ENCODE peak calls at places on chromosomes 3 and 15, in eight cellular contexts. S is MCF 10A, W is transverse colon, N is AG04449, X is endothelial cell, T is PC-3, M is GM06990, F is tibial nerve. P is an unnamed sample.

GRCh38 chr3:30988774-30989173 is 94.3 kb upstream of the GADL1 start:
- DNase-seq in S (no peak), W (no peak), N (no peak), X (no peak), T (no peak), M (no peak), F (no peak), P (no peak)

GRCh38 chr15:25247418-25248030 is 191.3 kb downstream of the UBE3A start:
- DNase-seq in S (no peak), W (peak; percentile 1), N (no peak), X (no peak), T (no peak), M (no peak), F (no peak), P (no peak)

GRCh38 chr15:101499863-101500713 is 10.6 kb upstream of the PCSK6 start:
- DNase-seq in S (peak; percentile 65), W (peak; percentile 68), N (no peak), X (no peak), T (peak; percentile 18), M (peak; percentile 26), F (no peak), P (peak; percentile 17)

GRCh38 chr3:178498866-178499265 is 37.4 kb upstream of the KCNMB2 start:
- DNase-seq in S (no peak), W (no peak), N (no peak), X (no peak), T (no peak), M (no peak), F (no peak), P (no peak)

GRCh38 chr3:63791974-63792373 is 27.1 kb upstream of the C3orf49 start:
- DNase-seq in S (peak; percentile 76), W (no peak), N (peak; percentile 17), X (no peak), T (peak; percentile 35), M (no peak), F (no peak), P (no peak)

GRCh38 chr3:146466596-146466995 is 2.8 kb downstream of the PLSCR2 start:
- DNase-seq in S (peak; percentile 14), W (no peak), N (no peak), X (no peak), T (peak; percentile 83), M (no peak), F (no peak), P (no peak)

GRCh38 chr3:4548356-4548755 is 55.2 kb downstream of the ITPR1 start:
- DNase-seq in S (no peak), W (no peak), N (no peak), X (no peak), T (no peak), M (no peak), F (no peak), P (no peak)

GRCh38 chr3:184174646-184175492 is at the start of gene AP2M1:
- DNase-seq in S (peak; percentile 99), W (peak; percentile 98), N (peak; percentile 95), X (peak; percentile 98), T (peak; percentile 99), M (peak; percentile 98), F (peak; percentile 97), P (peak; percentile 98)

GRCh38 chr15:53910852-53911251 is 67.4 kb upstream of the UNC13C start:
- DNase-seq in S (no peak), W (no peak), N (no peak), X (no peak), T (no peak), M (no peak), F (no peak), P (no peak)

GRCh38 chr3:113947372-113948014 is at the start of gene ZDHHC23:
- DNase-seq in S (peak; percentile 73), W (peak; percentile 91), N (no peak), X (peak; percentile 64), T (peak; percentile 80), M (peak; percentile 67), F (no peak), P (peak; percentile 88)

GRCh38 chr3:101926594-101927105 is 77.3 kb downstream of the NFKBIZ start:
- DNase-seq in S (peak; percentile 59), W (no peak), N (no peak), X (no peak), T (peak; percentile 76), M (no peak), F (no peak), P (no peak)

GRCh38 chr3:57792198-57792597 is 36.1 kb downstream of the SLMAP start:
- DNase-seq in S (no peak), W (no peak), N (no peak), X (no peak), T (no peak), M (no peak), F (no peak), P (no peak)

GRCh38 chr3:51378726-51379125 is 6.4 kb upstream of the MANF start:
- DNase-seq in S (no peak), W (no peak), N (no peak), X (no peak), T (no peak), M (no peak), F (no peak), P (no peak)

GRCh38 chr15:51917493-51917892 is 54.1 kb downstream of the LEO1 start:
- DNase-seq in S (peak; percentile 63), W (no peak), N (no peak), X (peak; percentile 17), T (peak; percentile 75), M (no peak), F (no peak), P (no peak)

GRCh38 chr3:72950801-72951200 is 45.8 kb upstream of the PPP4R2 start:
- DNase-seq in S (no peak), W (no peak), N (no peak), X (no peak), T (no peak), M (no peak), F (no peak), P (no peak)

GRCh38 chr3:72950372-72950771 is 46.2 kb upstream of the PPP4R2 start:
- DNase-seq in S (no peak), W (no peak), N (no peak), X (no peak), T (no peak), M (no peak), F (no peak), P (no peak)

GRCh38 chr3:72947715-72948507 is 48.7 kb upstream of the PPP4R2 start:
- DNase-seq in S (no peak), W (no peak), N (no peak), X (no peak), T (no peak), M (no peak), F (no peak), P (no peak)

GRCh38 chr3:72951259-72951722 is 45.3 kb upstream of the PPP4R2 start:
- DNase-seq in S (peak; percentile 19), W (no peak), N (no peak), X (no peak), T (no peak), M (peak; percentile 32), F (no peak), P (no peak)

DNA sequence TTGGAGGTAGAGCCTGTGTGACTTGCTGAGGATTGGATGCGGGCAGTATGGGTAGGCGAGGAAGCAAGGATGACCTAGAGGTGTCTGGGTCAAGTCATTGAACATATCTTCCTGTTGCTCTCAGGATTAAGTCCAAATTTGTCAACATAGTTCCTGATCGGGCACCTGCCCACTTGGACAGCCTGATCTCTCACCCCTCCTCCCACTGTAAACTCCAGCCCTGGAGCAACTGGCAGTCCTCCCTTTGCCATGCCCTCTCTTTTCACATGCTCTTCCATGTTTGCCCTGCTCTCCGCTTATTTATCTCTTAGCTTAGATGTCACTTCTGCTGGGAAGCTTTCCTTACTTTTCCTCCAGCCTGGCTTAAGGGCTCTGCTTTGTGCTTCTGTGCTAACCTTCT is 47.6 kb upstream of the PPP4R2 start:
- DNase-seq in S (no peak), W (no peak), N (no peak), X (no peak), T (no peak), M (no peak), F (no peak), P (no peak)
- TF ChIP-seq CTCF in S (no peak), W (no peak), N (no peak), X (no peak), T (no peak), M (no peak), F (no peak), P (no peak)

GRCh38 chr3:87494264-87494663 is 217.9 kb upstream of the POU1F1 start:
- DNase-seq in S (no peak), W (no peak), N (no peak), X (no peak), T (no peak), M (no peak), F (no peak), P (no peak)
- TF ChIP-seq CTCF in S (no peak), W (no peak), N (no peak), X (no peak), T (no peak), M (no peak), F (no peak), P (no peak)

DNA sequence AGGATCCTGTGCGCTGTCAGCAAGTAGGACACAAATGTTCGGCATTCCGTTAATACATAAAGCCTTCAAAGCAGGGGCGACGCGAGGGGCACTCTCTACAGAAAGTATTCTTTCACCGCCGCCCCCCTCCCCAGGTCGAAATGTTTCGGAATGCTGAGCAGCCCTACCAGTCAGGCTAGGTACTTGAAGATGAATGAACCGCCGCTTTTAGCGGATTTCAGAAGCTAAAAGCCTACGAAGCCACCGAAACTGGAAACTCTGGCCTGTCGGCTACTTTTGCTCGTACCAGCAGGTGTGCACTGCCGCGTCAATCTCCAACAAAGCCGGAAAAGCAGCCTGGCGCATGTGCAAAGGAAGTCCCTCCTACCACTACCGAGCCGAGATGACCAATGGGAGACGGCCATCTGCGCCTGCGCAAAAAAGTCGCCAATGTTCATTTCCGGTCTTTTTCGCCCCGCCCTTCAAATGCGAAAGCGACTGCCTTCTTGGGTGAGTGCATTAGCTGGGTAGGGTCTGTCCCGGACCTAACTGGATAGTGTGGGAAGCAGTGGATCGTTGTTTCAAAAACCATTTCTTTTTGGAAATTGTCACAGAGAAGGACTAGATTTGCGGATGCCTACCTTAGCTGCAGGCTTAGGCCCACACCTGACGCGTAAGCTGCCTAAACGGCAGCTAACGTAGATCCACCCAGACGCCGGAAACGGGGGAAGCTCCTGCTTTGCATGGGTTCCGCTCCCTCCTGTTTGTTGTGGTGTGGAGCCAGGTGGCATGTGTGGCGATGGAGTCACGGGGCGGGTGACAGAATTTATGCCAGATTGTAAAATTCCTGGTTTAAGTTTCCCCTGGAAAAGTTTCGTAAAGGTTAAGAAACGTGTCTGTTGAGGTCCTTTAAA is at the start of gene WDR5B:
- DNase-seq in S (peak; percentile 98), W (peak; percentile 99), N (peak; percentile 86), X (peak; percentile 97), T (peak; percentile 99), M (peak; percentile 92), F (peak; percentile 94), P (peak; percentile 94)
- TF ChIP-seq CTCF in S (no peak), W (peak; percentile 23), N (no peak), X (no peak), T (no peak), M (no peak), F (no peak), P (no peak)

DNA sequence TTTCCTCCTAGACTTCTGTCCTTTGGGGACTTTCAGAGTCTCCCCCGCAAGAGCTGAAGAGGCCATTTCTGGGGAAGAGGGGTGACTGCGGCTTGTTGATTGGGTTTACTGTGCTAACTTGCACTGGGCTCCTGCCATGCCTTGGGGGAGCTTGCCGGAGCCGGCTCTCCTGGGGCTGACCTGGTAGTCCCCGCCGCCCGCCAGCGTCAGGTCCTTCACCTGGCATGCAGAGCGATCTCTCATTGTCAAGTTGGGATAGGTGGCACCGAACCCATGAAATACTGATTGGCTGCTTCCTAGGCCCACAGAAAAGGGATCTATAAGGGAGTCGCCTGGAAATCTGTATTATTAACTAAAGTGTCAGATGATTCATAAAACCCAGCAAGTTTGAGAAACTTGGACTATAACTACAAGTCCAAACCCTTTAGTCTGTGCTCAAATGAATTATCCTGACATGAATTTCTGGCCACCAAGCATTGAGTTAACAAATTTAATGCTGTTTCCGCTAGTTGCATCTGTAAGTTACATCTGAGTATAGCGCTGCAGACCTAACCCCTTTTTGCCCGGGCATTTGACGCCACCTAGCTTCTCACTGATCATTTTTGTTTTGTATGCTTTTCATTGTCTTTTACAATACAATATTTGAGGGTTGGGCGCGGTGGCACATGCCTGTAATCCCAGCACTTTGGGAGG is 605 bp upstream of the IMP3 start:
- DNase-seq in S (peak; percentile 70), W (no peak), N (no peak), X (no peak), T (peak; percentile 55), M (peak; percentile 30), F (no peak), P (peak; percentile 68)
- TF ChIP-seq CTCF in S (peak; percentile 40), W (no peak), N (peak; percentile 14), X (no peak), T (peak; percentile 55), M (peak; percentile 55), F (peak; percentile 6), P (peak; percentile 23)